ENCODE peak calls at places on chromosomes 7 and 10, in nine cellular contexts. Y is T-helper 17 cell; O is cardiac muscle cell; R is lower lobe of right lung; G is anterior cingulate cortex; T is effector memory CD4-positive, alpha-beta T cell; U is mucosa of gallbladder; I is stimulated activated CD4-positive, alpha-beta T cell treated with anti-CD3 and anti-CD28 coated beads, Interleukin-4, amount 100 ng/mL, for 4 hours; E is stomach. X is an unnamed sample.

GRCh38 chr10:33337335-33337854 is 2.9 kb upstream of the NRP1 start:
- DNase-seq in Y (no peak), O (peak), R (no peak), G (no peak), T (no peak), U (no peak), I (no peak), E (no peak), X (no peak)

GRCh38 chr7:7201583-7202374 is 19.4 kb downstream of the C1GALT1 start:
- DNase-seq in Y (peak), O (no peak), R (peak), G (no peak), T (peak), U (peak), I (peak), E (peak), X (peak)

GRCh38 chr10:88693392-88694020 is 12.5 kb upstream of the LIPK start:
- DNase-seq in Y (no peak), O (no peak), R (no peak), G (no peak), T (no peak), U (no peak), I (no peak), E (no peak), X (no peak)

GRCh38 chr10:73591935-73592699 is 975 bp upstream of the USP54 start:
- DNase-seq in Y (no peak), O (peak), R (peak), G (peak), T (no peak), U (peak), I (no peak), E (peak), X (no peak)

GRCh38 chr7:20191044-20191867 is 25.9 kb downstream of the MACC1 start:
- DNase-seq in Y (no peak), O (no peak), R (no peak), G (no peak), T (no peak), U (no peak), I (no peak), E (no peak), X (no peak)

GRCh38 chr7:17315974-17316373 is 17.5 kb downstream of the AHR start:
- DNase-seq in Y (no peak), O (no peak), R (no peak), G (no peak), T (no peak), U (no peak), I (no peak), E (no peak), X (no peak)

GRCh38 chr7:29345590-29345989 is 151.0 kb downstream of the CHN2 start:
- DNase-seq in Y (no peak), O (peak), R (peak), G (peak), T (no peak), U (peak), I (no peak), E (peak), X (no peak)

GRCh38 chr7:44748042-44748947 is at the start of gene ZMIZ2:
- DNase-seq in Y (peak), O (peak), R (peak), G (peak), T (peak), U (peak), I (peak), E (peak), X (peak)

GRCh38 chr10:60821661-60822060 is 43.4 kb downstream of the CDK1 start:
- DNase-seq in Y (no peak), O (no peak), R (no peak), G (no peak), T (no peak), U (no peak), I (no peak), E (no peak), X (no peak)